ENCODE peak calls at places on chromosomes 11 and 22, in eight cellular contexts. B is cardiac fibroblast, U is pancreas, M is bronchial epithelial cell, H is breast epithelium, K is GM23338, S is tibial nerve, L is left ventricle myocardium inferior. D is an unnamed sample.

GRCh38 chr11:130666781-130667251 is 218.4 kb downstream of the ADAMTS15 start:
- DNase-seq in M (no peak), S (no peak), U (no peak), H (no peak), K (no peak), B (no peak), L (no peak), D (peak)

GRCh38 chr11:1199689-1200610 is 22.9 kb upstream of the MUC5B start:
- DNase-seq in B (no peak), U (no peak), S (no peak), K (no peak), M (no peak), H (peak), L (peak), D (no peak)

GRCh38 chr11:131474947-131475346 is 104.5 kb downstream of the NTM start:
- DNase-seq in H (no peak), U (no peak), M (no peak), K (no peak), L (no peak), S (no peak), B (no peak), D (no peak)

GRCh38 chr11:12211331-12212065 is 101.1 kb downstream of the MICAL2 start:
- DNase-seq in U (no peak), H (no peak), L (no peak), B (no peak), S (no peak), M (no peak), K (no peak), D (no peak)

GRCh38 chr22:20180640-20181039 is 29.8 kb upstream of the CCDC188 start:
- DNase-seq in B (no peak), U (no peak), H (no peak), S (no peak), L (no peak), K (no peak), M (no peak), D (no peak)

GRCh38 chr11:32840587-32840986 is 10.9 kb downstream of the PRRG4 start:
- DNase-seq in S (no peak), B (no peak), U (no peak), K (no peak), M (no peak), L (no peak), H (no peak), D (no peak)

GRCh38 chr22:41339823-41340222 is 38.5 kb downstream of the ZC3H7B start:
- DNase-seq in B (no peak), K (no peak), M (no peak), L (no peak), S (no peak), U (no peak), H (no peak), D (no peak)

GRCh38 chr11:10454902-10455631 is at the start of gene AMPD3:
- DNase-seq in S (no peak), M (peak), K (peak), L (no peak), U (no peak), H (no peak), B (peak), D (peak)

GRCh38 chr11:30432716-30433115 is 109.8 kb downstream of the ARL14EP start:
- DNase-seq in U (no peak), S (no peak), K (no peak), L (no peak), H (no peak), M (no peak), B (no peak), D (no peak)

GRCh38 chr11:8812438-8812837 is 98.6 kb upstream of the AKIP1 start:
- DNase-seq in H (no peak), S (peak), U (peak), K (no peak), M (no peak), L (no peak), B (peak), D (peak)

GRCh38 chr11:78768947-78769346 is 194.3 kb upstream of the NARS2 start:
- DNase-seq in U (no peak), S (no peak), M (no peak), K (no peak), L (no peak), B (no peak), H (no peak), D (peak)

GRCh38 chr11:123163621-123164020 is 31.4 kb downstream of the CLMP start:
- DNase-seq in K (no peak), B (no peak), M (no peak), L (no peak), H (no peak), S (no peak), U (no peak), D (no peak)
- TF ChIP-seq CTCF in K (peak), B (peak), M (peak), L (no peak), H (no peak), S (no peak), U (no peak), D (peak)

GRCh38 chr22:27782065-27782464 is 19.5 kb downstream of the MN1 start:
- DNase-seq in M (no peak), H (no peak), K (no peak), L (peak), S (no peak), B (no peak), U (no peak), D (no peak)
- H3K4me3 ChIP-seq in M (no peak), H (no peak), K (no peak), L (no peak), S (no peak), B (no peak), U (no peak), D (no peak)

GRCh38 chr11:66476841-66477251 is 3.4 kb upstream of the DPP3 start:
- DNase-seq in K (peak), L (no peak), M (no peak), S (no peak), U (no peak), B (no peak), H (no peak), D (no peak)

GRCh38 chr11:66480116-66480938 is at the start of gene DPP3:
- DNase-seq in K (peak), S (peak), U (peak), M (peak), H (peak), B (peak), L (peak), D (peak)

GRCh38 chr11:66477256-66478201 is 2.7 kb upstream of the DPP3 start:
- DNase-seq in B (no peak), H (no peak), U (no peak), L (no peak), K (peak), S (no peak), M (no peak), D (no peak)

GRCh38 chr11:66479741-66480115 is 506 bp upstream of the DPP3 start:
- DNase-seq in M (peak), L (no peak), S (peak), H (no peak), K (no peak), U (no peak), B (no peak), D (no peak)

DNA sequence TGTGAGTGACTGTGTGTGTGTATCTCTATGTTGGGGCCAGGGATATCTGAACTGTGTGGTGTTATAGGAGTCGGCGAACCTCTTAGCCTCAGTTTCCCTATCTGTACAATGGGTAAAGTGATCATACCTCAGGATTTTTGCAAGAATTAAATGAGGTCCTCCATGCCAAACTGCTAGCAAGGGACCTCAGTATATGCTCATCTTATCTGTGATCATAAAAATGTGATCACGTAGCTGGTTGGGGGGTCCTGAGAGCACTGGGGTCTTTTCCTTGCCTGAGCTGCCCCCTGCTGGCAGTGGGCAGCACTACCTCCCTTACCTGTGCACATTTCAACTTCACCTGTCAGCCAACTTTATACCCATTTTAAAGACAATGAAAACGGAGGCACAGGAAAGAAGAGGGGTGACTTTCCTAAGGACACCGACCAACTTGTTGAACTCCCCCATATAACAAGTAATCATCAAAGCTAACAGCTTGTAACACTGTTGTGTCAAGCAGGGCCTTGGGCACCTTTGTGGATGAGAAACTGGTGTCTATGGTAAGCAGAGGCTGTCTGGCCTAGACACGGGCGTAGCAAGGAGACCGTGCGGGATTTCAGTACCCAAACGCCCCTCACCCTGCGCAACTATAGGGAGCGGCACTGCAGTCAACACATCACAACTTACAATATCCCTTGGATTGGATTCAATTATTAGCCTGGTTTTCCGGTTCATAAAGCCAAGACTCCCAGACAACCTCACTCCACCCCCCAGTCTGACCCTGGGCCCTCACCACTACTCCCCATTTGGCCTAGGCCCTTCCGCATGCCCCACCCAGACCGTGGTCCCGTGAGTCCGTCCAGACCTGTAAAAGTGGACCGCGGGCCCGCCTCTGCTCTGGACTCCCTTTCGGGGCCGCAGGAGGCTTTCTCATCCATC is 1.2 kb upstream of the DPP3 start:
- DNase-seq in B (peak), H (peak), M (peak), S (peak), L (peak), U (peak), K (peak), D (peak)
- TF ChIP-seq CTCF in B (peak), H (peak), M (peak), S (peak), L (peak), U (peak), K (peak), D (peak)

GRCh38 chr11:112318193-112318592 is 57.5 kb upstream of the PLET1 start:
- DNase-seq in M (peak), B (peak), U (no peak), H (no peak), S (no peak), L (no peak), K (no peak), D (peak)
- H3K4me3 ChIP-seq in M (no peak), B (no peak), U (no peak), H (no peak), S (no peak), L (no peak), K (no peak), D (no peak)

DNA sequence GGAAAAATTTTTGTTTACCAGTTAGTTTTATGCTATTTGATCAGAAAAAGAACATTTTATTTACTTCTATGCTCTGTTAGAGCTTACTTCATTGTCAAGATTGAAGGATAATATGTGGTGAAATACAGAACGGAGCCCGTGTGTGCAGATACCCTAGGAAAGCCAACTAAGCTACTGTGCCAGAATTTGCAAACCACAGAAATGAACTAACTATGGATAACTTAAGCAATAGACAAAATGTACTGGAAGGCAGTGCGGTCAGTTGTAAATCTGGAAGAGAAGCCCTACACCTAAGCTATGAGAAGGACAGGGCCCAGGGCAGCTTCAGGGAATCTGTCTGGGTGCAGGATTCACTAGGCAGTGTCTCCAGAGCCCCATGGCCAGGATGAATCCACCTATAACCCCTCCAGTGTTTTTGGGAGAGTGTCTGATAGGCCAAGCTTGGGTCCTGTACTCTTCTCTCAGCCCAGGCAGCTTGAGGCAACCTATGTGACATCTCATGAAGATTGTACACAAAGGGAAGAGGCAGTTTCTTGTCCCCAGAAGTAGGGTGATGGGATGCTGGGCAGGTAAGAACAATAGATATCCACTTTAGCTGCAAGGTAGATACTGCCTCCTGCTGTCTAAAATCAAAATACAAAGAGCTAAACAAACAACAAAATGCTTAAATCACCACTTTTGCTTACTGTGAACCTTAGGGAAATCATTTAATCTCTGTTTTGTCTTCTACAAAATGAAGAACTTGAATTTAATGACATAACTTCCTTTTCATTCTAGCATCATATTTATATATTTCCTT is 12.1 kb downstream of the MMP7 start:
- DNase-seq in K (peak), U (no peak), L (no peak), M (peak), H (no peak), B (no peak), S (no peak), D (peak)
- TF ChIP-seq CTCF in K (peak), U (no peak), L (no peak), M (peak), H (no peak), B (peak), S (no peak), D (no peak)